ENCODE peak calls at places on chromosomes 16 and 17, in four cellular contexts. A is PC-9, U is NCI-H524, S is NAMALWA. Q is an unnamed sample.

GRCh38 chr16:22003195-22003594 is 2.3 kb upstream of the PDZD9 start:
- DNase-seq in A (no peak), U (no peak), S (no peak), Q (no peak)

GRCh38 chr16:4358831-4359561 is 7.9 kb upstream of the PAM16 start:
- DNase-seq in A (no peak), U (no peak), S (peak), Q (peak)

GRCh38 chr16:48350716-48351115 is 34.5 kb downstream of the SIAH1 start:
- DNase-seq in A (no peak), U (no peak), S (no peak), Q (no peak)

GRCh38 chr16:67426950-67427349 is 4.0 kb upstream of the HSD11B2 start:
- DNase-seq in A (no peak), U (no peak), S (no peak), Q (no peak)

GRCh38 chr17:1169471-1169908 is 10.3 kb downstream of the ABR start:
- DNase-seq in A (peak), U (no peak), S (no peak), Q (no peak)

GRCh38 chr16:56265746-56266145 is 74.5 kb downstream of the GNAO1 start:
- DNase-seq in A (no peak), U (no peak), S (no peak), Q (no peak)

GRCh38 chr16:9778879-9779278 is 403.3 kb downstream of the GRIN2A start:
- DNase-seq in A (no peak), U (no peak), S (no peak), Q (no peak)

GRCh38 chr17:33686171-33686570 is 393.1 kb upstream of the ASIC2 start:
- DNase-seq in A (no peak), U (no peak), S (peak), Q (peak)

GRCh38 chr16:12766853-12767252 is 36.8 kb downstream of the CPPED1 start:
- DNase-seq in A (no peak), U (no peak), S (no peak), Q (no peak)

GRCh38 chr17:1100382-1100781 is 79.4 kb downstream of the ABR start:
- DNase-seq in A (no peak), U (no peak), S (no peak), Q (no peak)

GRCh38 chr17:64750891-64751677 is 89.0 kb upstream of the SMURF2 start:
- DNase-seq in A (no peak), U (no peak), S (no peak), Q (no peak)

GRCh38 chr16:48963901-48964615 is 317.6 kb downstream of the CBLN1 start:
- DNase-seq in A (peak), U (no peak), S (no peak), Q (no peak)

GRCh38 chr17:82559779-82560642 is 40.5 kb downstream of the FOXK2 start:
- DNase-seq in A (no peak), U (no peak), S (no peak), Q (no peak)

GRCh38 chr17:9239821-9240658 is 218.7 kb downstream of the NTN1 start:
- DNase-seq in A (no peak), U (no peak), S (no peak), Q (peak)

GRCh38 chr17:74919440-74920305 is 3.4 kb downstream of the USH1G start:
- DNase-seq in A (peak), U (no peak), S (peak), Q (peak)

GRCh38 chr16:78900039-78900811 is 700.3 kb downstream of the MAF start:
- DNase-seq in A (no peak), U (no peak), S (no peak), Q (no peak)

GRCh38 chr16:62585041-62585545 is 548.9 kb upstream of the CDH8 start:
- DNase-seq in A (no peak), U (no peak), S (no peak), Q (no peak)

GRCh38 chr17:3913531-3914318 is 2.5 kb downstream of the P2RX1 start:
- DNase-seq in A (no peak), U (no peak), S (peak), Q (peak)

GRCh38 chr16:15972046-15972868 is 22.8 kb downstream of the ABCC1 start:
- DNase-seq in A (no peak), U (no peak), S (no peak), Q (no peak)

GRCh38 chr17:82520041-82520910 is 744 bp downstream of the FOXK2 start:
- DNase-seq in A (no peak), U (no peak), S (peak), Q (peak)

GRCh38 chr16:11742041-11742535 is 569 bp downstream of the TXNDC11 start:
- DNase-seq in A (no peak), U (no peak), S (peak), Q (peak)

GRCh38 chr16:47574091-47575054 is 113.2 kb downstream of the PHKB start:
- DNase-seq in A (peak), U (peak), S (peak), Q (no peak)

GRCh38 chr16:54282923-54283734 is 3.5 kb downstream of the IRX3 start:
- DNase-seq in A (no peak), U (no peak), S (no peak), Q (no peak)

GRCh38 chr17:47878203-47879027 is 17.6 kb upstream of the SP2 start:
- DNase-seq in A (no peak), U (no peak), S (no peak), Q (no peak)

GRCh38 chr17:42526031-42526444 is 10.0 kb upstream of the NAGLU start:
- DNase-seq in A (no peak), U (no peak), S (no peak), Q (no peak)

GRCh38 chr17:56678249-56679144 is 85.0 kb downstream of the NOG start:
- DNase-seq in A (no peak), U (peak), S (no peak), Q (no peak)

GRCh38 chr17:28477928-28478327 is 4.5 kb downstream of the SLC13A2 start:
- DNase-seq in A (no peak), U (no peak), S (no peak), Q (no peak)